ENCODE peak calls at places on chromosomes 5 and 9, in ten cellular contexts. R is GM10248; E is K562; J is activated naive CD4-positive, alpha-beta T cell treated with anti-CD3 and anti-CD28 coated beads for 36 hours; H is HuH-7.5; P is MM.1S; U is iPS-NIHi11; T is RWPE1; C is HCEC 1CT; F is activated CD4-positive, alpha-beta T cell treated with anti-CD3 and anti-CD28 coated beads for 24 hours. N is an unnamed sample.
A peak's percentile ranks its signal among the peaks of the same experiment; 100 is the strongest.

GRCh38 chr9:37030591-37030939 is 3.5 kb downstream of the PAX5 start:
- DNase-seq in R (peak; percentile 69), E (no peak), J (peak; percentile 32), H (no peak), P (no peak), U (no peak), T (no peak), C (no peak), F (no peak), N (no peak)

GRCh38 chr9:32524558-32525461 is 1.2 kb downstream of the RIGI start:
- DNase-seq in R (no peak), E (no peak), J (peak; percentile 18), H (no peak), P (no peak), U (peak; percentile 14), T (peak; percentile 25), C (peak; percentile 3), F (no peak), N (no peak)

GRCh38 chr9:79623799-79624721 is 52.3 kb downstream of the TLE4 start:
- DNase-seq in R (peak; percentile 60), E (peak; percentile 27), J (peak; percentile 59), H (peak; percentile 10), P (no peak), U (no peak), T (peak; percentile 82), C (no peak), F (no peak), N (no peak)

GRCh38 chr9:92715488-92716231 is 45.7 kb upstream of the IPPK start:
- DNase-seq in R (no peak), E (peak; percentile 60), J (no peak), H (no peak), P (no peak), U (no peak), T (peak; percentile 91), C (no peak), F (no peak), N (no peak)

GRCh38 chr5:61330879-61331406 is 1.1 kb upstream of the ZSWIM6 start:
- DNase-seq in R (peak; percentile 46), E (peak; percentile 19), J (peak; percentile 61), H (peak; percentile 68), P (peak; percentile 86), U (peak; percentile 58), T (peak; percentile 80), C (peak; percentile 82), F (no peak), N (peak; percentile 58)

GRCh38 chr5:410911-411517 is 32.0 kb upstream of the EXOC3 start:
- DNase-seq in R (no peak), E (no peak), J (no peak), H (no peak), P (no peak), U (no peak), T (no peak), C (no peak), F (no peak), N (no peak)

GRCh38 chr5:104199771-104200170 is 637.2 kb upstream of the NUDT12 start:
- DNase-seq in R (no peak), E (no peak), J (no peak), H (no peak), P (no peak), U (no peak), T (no peak), C (no peak), F (no peak), N (no peak)

GRCh38 chr9:135187365-135187764 is 99.9 kb downstream of the OLFM1 start:
- DNase-seq in R (no peak), E (no peak), J (no peak), H (no peak), P (no peak), U (no peak), T (no peak), C (no peak), F (no peak), N (no peak)

GRCh38 chr5:116068028-116068632 is 16.7 kb upstream of the COMMD10 start:
- DNase-seq in R (peak; percentile 37), E (peak; percentile 29), J (peak; percentile 55), H (no peak), P (peak; percentile 56), U (peak; percentile 28), T (peak; percentile 38), C (peak; percentile 42), F (no peak), N (peak; percentile 65)

GRCh38 chr5:10562202-10563131 is 1.4 kb upstream of the ANKRD33B start:
- DNase-seq in R (peak; percentile 75), E (peak; percentile 19), J (no peak), H (no peak), P (no peak), U (no peak), T (no peak), C (no peak), F (no peak), N (no peak)

GRCh38 chr5:141001854-141002666 is 35.8 kb downstream of the PCDHAC2 start:
- DNase-seq in R (no peak), E (no peak), J (no peak), H (no peak), P (no peak), U (peak; percentile 86), T (peak; percentile 72), C (no peak), F (no peak), N (no peak)

GRCh38 chr9:124214116-124214515 is 43.6 kb upstream of the NEK6 start:
- DNase-seq in R (no peak), E (no peak), J (no peak), H (no peak), P (no peak), U (no peak), T (no peak), C (no peak), F (no peak), N (no peak)

GRCh38 chr9:121698627-121699270 is 47.3 kb downstream of the DAB2IP start:
- DNase-seq in R (peak; percentile 41), E (no peak), J (no peak), H (no peak), P (no peak), U (peak; percentile 92), T (peak; percentile 69), C (no peak), F (no peak), N (no peak)

GRCh38 chr5:143479394-143479793 is 75.9 kb upstream of the NR3C1 start:
- DNase-seq in R (no peak), E (no peak), J (no peak), H (no peak), P (no peak), U (no peak), T (peak; percentile 81), C (no peak), F (no peak), N (no peak)

GRCh38 chr9:91038483-91039124 is 237.0 kb downstream of the SYK start:
- DNase-seq in R (no peak), E (no peak), J (no peak), H (no peak), P (no peak), U (no peak), T (no peak), C (no peak), F (no peak), N (no peak)

GRCh38 chr9:99825158-99826046 is 3.7 kb downstream of the NR4A3 start:
- DNase-seq in R (no peak), E (no peak), J (no peak), H (no peak), P (no peak), U (peak; percentile 39), T (no peak), C (no peak), F (no peak), N (no peak)

GRCh38 chr5:158858011-158858410 is 241.7 kb downstream of the EBF1 start:
- DNase-seq in R (no peak), E (no peak), J (no peak), H (no peak), P (no peak), U (no peak), T (no peak), C (no peak), F (no peak), N (no peak)

GRCh38 chr5:72079288-72079687 is 28.0 kb upstream of the MAP1B start:
- DNase-seq in R (no peak), E (peak; percentile 41), J (no peak), H (no peak), P (no peak), U (peak; percentile 54), T (no peak), C (no peak), F (no peak), N (no peak)

GRCh38 chr5:42759456-42759855 is 2.8 kb downstream of the CCDC152 start:
- DNase-seq in R (no peak), E (no peak), J (no peak), H (no peak), P (no peak), U (no peak), T (peak; percentile 8), C (no peak), F (no peak), N (no peak)

GRCh38 chr9:110293246-110293645 is 36.9 kb upstream of the TXN start:
- DNase-seq in R (no peak), E (no peak), J (no peak), H (no peak), P (no peak), U (no peak), T (peak; percentile 87), C (no peak), F (no peak), N (no peak)

GRCh38 chr5:154860765-154861164 is 2.3 kb downstream of the CNOT8 start:
- DNase-seq in R (no peak), E (no peak), J (no peak), H (no peak), P (no peak), U (no peak), T (no peak), C (no peak), F (no peak), N (no peak)

GRCh38 chr5:135996611-135997010 is 32.2 kb upstream of the TGFBI start:
- DNase-seq in R (no peak), E (no peak), J (no peak), H (no peak), P (no peak), U (no peak), T (no peak), C (peak; percentile 55), F (no peak), N (no peak)

N was measured in midbrain.